ENCODE peak calls at places on chromosomes 4 and X, in nine cellular contexts. W, D, V, B, C, K, N, M and P are unnamed samples.

GRCh38 chr4:41060352-41061318 is 153.7 kb downstream of the APBB2 start:
- DNase-seq in W (no peak), D (no peak), V (no peak), B (no peak), C (no peak), K (no peak), N (no peak), M (no peak), P (no peak)

GRCh38 chr4:110088670-110089069 is 109.7 kb downstream of the ELOVL6 start:
- DNase-seq in W (no peak), D (no peak), V (no peak), B (peak; percentile 14), C (no peak), K (no peak), N (no peak), M (no peak), P (no peak)

GRCh38 chrX:139766545-139766983 is 58.6 kb upstream of the MCF2 start:
- DNase-seq in W (no peak), D (no peak), V (no peak), B (no peak), C (no peak), K (no peak), N (no peak), M (no peak), P (no peak)

GRCh38 chrX:107505223-107505622 is 55.8 kb downstream of the FRMPD3 start:
- DNase-seq in W (no peak), D (no peak), V (no peak), B (no peak), C (no peak), K (no peak), N (no peak), M (no peak), P (no peak)

GRCh38 chr4:38281416-38282071 is 321.3 kb downstream of the PTTG2 start:
- DNase-seq in W (no peak), D (no peak), V (no peak), B (no peak), C (no peak), K (no peak), N (no peak), M (no peak), P (no peak)

GRCh38 chr4:104879367-104879766 is 267.3 kb upstream of the TET2 start:
- DNase-seq in W (no peak), D (no peak), V (no peak), B (no peak), C (no peak), K (no peak), N (no peak), M (no peak), P (no peak)

GRCh38 chrX:27918799-27919198 is 62.5 kb downstream of the DCAF8L1 start:
- DNase-seq in W (peak; percentile 26), D (no peak), V (peak; percentile 17), B (no peak), C (no peak), K (no peak), N (peak; percentile 2), M (peak; percentile 13), P (no peak)

GRCh38 chrX:30141966-30142365 is 73.4 kb upstream of the MAGEB2 start:
- DNase-seq in W (peak; percentile 48), D (no peak), V (peak; percentile 20), B (no peak), C (no peak), K (no peak), N (peak; percentile 30), M (no peak), P (no peak)

GRCh38 chrX:7143076-7143475 is 4.4 kb upstream of the STS start:
- DNase-seq in W (no peak), D (no peak), V (no peak), B (no peak), C (no peak), K (no peak), N (no peak), M (no peak), P (no peak)

GRCh38 chrX:18415386-18415785 is 10.0 kb upstream of the CDKL5 start:
- DNase-seq in W (no peak), D (no peak), V (no peak), B (no peak), C (no peak), K (no peak), N (no peak), M (no peak), P (no peak)

GRCh38 chr4:40630335-40631021 is 814 bp upstream of the RBM47 start:
- DNase-seq in W (no peak), D (no peak), V (no peak), B (no peak), C (peak; percentile 82), K (no peak), N (peak; percentile 57), M (peak; percentile 72), P (peak; percentile 79)

GRCh38 chr4:40731792-40732245 is 17.9 kb upstream of the NSUN7 start:
- DNase-seq in W (peak; percentile 53), D (no peak), V (peak; percentile 29), B (no peak), C (no peak), K (peak; percentile 38), N (no peak), M (peak; percentile 85), P (no peak)

GRCh38 chrX:22351966-22352365 is 79.3 kb downstream of the CBLL2 start:
- DNase-seq in W (no peak), D (no peak), V (no peak), B (no peak), C (no peak), K (no peak), N (no peak), M (no peak), P (no peak)

GRCh38 chrX:49096419-49096818 is 16.7 kb upstream of the WDR45 start:
- DNase-seq in W (no peak), D (no peak), V (no peak), B (no peak), C (no peak), K (no peak), N (no peak), M (no peak), P (no peak)

GRCh38 chr4:128958194-128958593 is 135.1 kb downstream of the SCLT1 start:
- DNase-seq in W (no peak), D (no peak), V (no peak), B (no peak), C (no peak), K (no peak), N (no peak), M (no peak), P (no peak)

GRCh38 chrX:129781134-129782014 is 1.6 kb downstream of the SASH3 start:
- DNase-seq in W (no peak), D (no peak), V (no peak), B (peak; percentile 61), C (peak; percentile 83), K (no peak), N (no peak), M (peak; percentile 48), P (peak; percentile 75)

GRCh38 chr4:156298230-156298629 is 344.6 kb upstream of the CTSO start:
- DNase-seq in W (peak; percentile 36), D (peak; percentile 84), V (no peak), B (no peak), C (peak; percentile 70), K (no peak), N (no peak), M (no peak), P (peak; percentile 69)

GRCh38 chrX:70422886-70423336 is at the start of gene GDPD2:
- DNase-seq in W (peak; percentile 78), D (no peak), V (no peak), B (no peak), C (no peak), K (peak; percentile 13), N (peak; percentile 41), M (no peak), P (no peak)

GRCh38 chrX:20500171-20500865 is 233.6 kb upstream of the RPS6KA3 start:
- DNase-seq in W (no peak), D (no peak), V (no peak), B (no peak), C (no peak), K (peak; percentile 11), N (no peak), M (no peak), P (no peak)

GRCh38 chrX:107677501-107677901 is 49.2 kb downstream of the PRPS1 start:
- DNase-seq in W (no peak), D (no peak), V (no peak), B (no peak), C (no peak), K (no peak), N (no peak), M (no peak), P (no peak)

GRCh38 chr4:100738388-100739165 is 220.8 kb upstream of the EMCN start:
- DNase-seq in W (no peak), D (peak; percentile 20), V (no peak), B (no peak), C (no peak), K (no peak), N (no peak), M (no peak), P (peak; percentile 72)

GRCh38 chr4:6584865-6585264 is 9.9 kb downstream of the MAN2B2 start:
- DNase-seq in W (no peak), D (no peak), V (no peak), B (no peak), C (no peak), K (no peak), N (no peak), M (no peak), P (no peak)

GRCh38 chrX:38954520-38954919 is 153.3 kb downstream of the MID1IP1 start:
- DNase-seq in W (no peak), D (no peak), V (no peak), B (no peak), C (no peak), K (no peak), N (no peak), M (no peak), P (no peak)

GRCh38 chr4:123096038-123096437 is 173.6 kb upstream of the NUDT6 start:
- DNase-seq in W (no peak), D (no peak), V (peak; percentile 43), B (no peak), C (no peak), K (no peak), N (no peak), M (no peak), P (no peak)

GRCh38 chrX:53262189-53262917 is 19.0 kb downstream of the IQSEC2 start:
- DNase-seq in W (no peak), D (no peak), V (no peak), B (no peak), C (peak; percentile 50), K (no peak), N (no peak), M (no peak), P (peak; percentile 57)

GRCh38 chr4:100362363-100362762 is 155.5 kb downstream of the EMCN start:
- DNase-seq in W (no peak), D (no peak), V (no peak), B (no peak), C (no peak), K (no peak), N (no peak), M (no peak), P (no peak)

GRCh38 chr4:118225521-118225920 is 127.3 kb downstream of the PRSS12 start:
- DNase-seq in W (no peak), D (no peak), V (no peak), B (no peak), C (no peak), K (no peak), N (no peak), M (no peak), P (no peak)

GRCh38 chrX:107654778-107655761 is 26.8 kb downstream of the PRPS1 start:
- DNase-seq in W (peak; percentile 17), D (no peak), V (peak; percentile 82), B (peak; percentile 45), C (peak; percentile 85), K (peak; percentile 34), N (peak; percentile 78), M (peak; percentile 34), P (no peak)

GRCh38 chr4:34861661-34862060 is 1382.7 kb downstream of the ARAP2 start:
- DNase-seq in W (no peak), D (no peak), V (no peak), B (no peak), C (no peak), K (no peak), N (no peak), M (no peak), P (no peak)

GRCh38 chrX:28058906-28059305 is 77.7 kb upstream of the DCAF8L1 start:
- DNase-seq in W (peak; percentile 81), D (no peak), V (no peak), B (no peak), C (no peak), K (no peak), N (no peak), M (no peak), P (no peak)